ENCODE peak calls at places on chromosomes 16 and 17, in four cellular contexts. One of them, this sample, is unnamed.

GRCh38 chr17:77471984-77472836 is 331.4 kb downstream of the SEC14L1 start:
- DNase-seq in neural crest cell: no peak
- DNase-seq in BJ: no peak
- DNase-seq in progenitor cell of endocrine pancreas: no peak
- DNase-seq in this sample: peak; percentile 40

GRCh38 chr16:78098087-78098486 is 1.4 kb upstream of the WWOX start:
- DNase-seq in neural crest cell: no peak
- DNase-seq in BJ: no peak
- DNase-seq in progenitor cell of endocrine pancreas: no peak
- DNase-seq in this sample: no peak

GRCh38 chr16:31138621-31139578 is 3.4 kb upstream of the PRSS8 start:
- DNase-seq in neural crest cell: no peak
- DNase-seq in BJ: peak; percentile 4
- DNase-seq in progenitor cell of endocrine pancreas: no peak
- DNase-seq in this sample: peak; percentile 44

GRCh38 chr17:46023783-46024388 is 24.8 kb downstream of the STH start:
- DNase-seq in neural crest cell: no peak
- DNase-seq in BJ: no peak
- DNase-seq in progenitor cell of endocrine pancreas: no peak
- DNase-seq in this sample: no peak

GRCh38 chr17:69646729-69647128 is 232.2 kb downstream of the MAP2K6 start:
- DNase-seq in neural crest cell: no peak
- DNase-seq in BJ: no peak
- DNase-seq in progenitor cell of endocrine pancreas: no peak
- DNase-seq in this sample: no peak

GRCh38 chr17:79991140-79991923 is 44.3 kb downstream of the TBC1D16 start:
- DNase-seq in neural crest cell: peak; percentile 77
- DNase-seq in BJ: no peak
- DNase-seq in progenitor cell of endocrine pancreas: peak; percentile 69
- DNase-seq in this sample: peak; percentile 82

GRCh38 chr17:51087072-51087757 is 33.5 kb downstream of the SPAG9 start:
- DNase-seq in neural crest cell: no peak
- DNase-seq in BJ: no peak
- DNase-seq in progenitor cell of endocrine pancreas: no peak
- DNase-seq in this sample: no peak

GRCh38 chr17:40070895-40071719 is 8.3 kb downstream of the THRA start:
- DNase-seq in neural crest cell: no peak
- DNase-seq in BJ: no peak
- DNase-seq in progenitor cell of endocrine pancreas: no peak
- DNase-seq in this sample: no peak

GRCh38 chr17:37191219-37191618 is 184.6 kb upstream of the C17orf78 start:
- DNase-seq in neural crest cell: no peak
- DNase-seq in BJ: no peak
- DNase-seq in progenitor cell of endocrine pancreas: no peak
- DNase-seq in this sample: peak; percentile 65

GRCh38 chr16:50386139-50386538 is 17.4 kb upstream of the BRD7 start:
- DNase-seq in neural crest cell: no peak
- DNase-seq in BJ: no peak
- DNase-seq in progenitor cell of endocrine pancreas: no peak
- DNase-seq in this sample: no peak

GRCh38 chr17:79970576-79971068 is 65.0 kb downstream of the TBC1D16 start:
- DNase-seq in neural crest cell: peak; percentile 43
- DNase-seq in BJ: no peak
- DNase-seq in progenitor cell of endocrine pancreas: no peak
- DNase-seq in this sample: no peak

GRCh38 chr17:12683299-12683698 is 17.6 kb downstream of the MYOCD start:
- DNase-seq in neural crest cell: no peak
- DNase-seq in BJ: no peak
- DNase-seq in progenitor cell of endocrine pancreas: no peak
- DNase-seq in this sample: no peak

GRCh38 chr17:80035687-80035936 is at the start of gene TBC1D16:
- DNase-seq in neural crest cell: no peak
- DNase-seq in BJ: no peak
- DNase-seq in progenitor cell of endocrine pancreas: no peak
- DNase-seq in this sample: no peak

GRCh38 chr17:38659415-38659814 is 15.3 kb downstream of the EPOP start:
- DNase-seq in neural crest cell: no peak
- DNase-seq in BJ: no peak
- DNase-seq in progenitor cell of endocrine pancreas: no peak
- DNase-seq in this sample: no peak

GRCh38 chr16:8087597-8088279 is 502.6 kb downstream of the TMEM114 start:
- DNase-seq in neural crest cell: no peak
- DNase-seq in BJ: no peak
- DNase-seq in progenitor cell of endocrine pancreas: no peak
- DNase-seq in this sample: no peak

GRCh38 chr16:30457256-30457655 is 11.6 kb upstream of the SEPHS2 start:
- DNase-seq in neural crest cell: no peak
- DNase-seq in BJ: no peak
- DNase-seq in progenitor cell of endocrine pancreas: no peak
- DNase-seq in this sample: no peak

GRCh38 chr16:57372372-57373116 is at the start of gene CX3CL1:
- DNase-seq in neural crest cell: peak; percentile 69
- DNase-seq in BJ: no peak
- DNase-seq in progenitor cell of endocrine pancreas: peak; percentile 24
- DNase-seq in this sample: no peak

GRCh38 chr16:30645727-30646126 is 5.0 kb upstream of the PRR14 start:
- DNase-seq in neural crest cell: no peak
- DNase-seq in BJ: no peak
- DNase-seq in progenitor cell of endocrine pancreas: no peak
- DNase-seq in this sample: no peak

GRCh38 chr16:12206749-12207142 is 230.2 kb downstream of the SNX29 start:
- DNase-seq in neural crest cell: no peak
- DNase-seq in BJ: no peak
- DNase-seq in progenitor cell of endocrine pancreas: no peak
- DNase-seq in this sample: no peak
- TF ChIP-seq CTCF in neural crest cell: no peak
- TF ChIP-seq CTCF in BJ: no peak
- TF ChIP-seq CTCF in progenitor cell of endocrine pancreas: no peak
- TF ChIP-seq CTCF in this sample: no peak

GRCh38 chr17:22512506-22512905 is 820.2 kb downstream of the KCNJ18 start:
- DNase-seq in neural crest cell: no peak
- DNase-seq in BJ: no peak
- DNase-seq in progenitor cell of endocrine pancreas: no peak
- DNase-seq in this sample: no peak

GRCh38 chr17:22512057-22512456 is 819.7 kb downstream of the KCNJ18 start:
- DNase-seq in neural crest cell: no peak
- DNase-seq in BJ: no peak
- DNase-seq in progenitor cell of endocrine pancreas: no peak
- DNase-seq in this sample: no peak

GRCh38 chr17:22514315-22514714 is 822.0 kb downstream of the KCNJ18 start:
- DNase-seq in neural crest cell: no peak
- DNase-seq in BJ: no peak
- DNase-seq in progenitor cell of endocrine pancreas: no peak
- DNase-seq in this sample: no peak

GRCh38 chr17:22511431-22511830 is 819.1 kb downstream of the KCNJ18 start:
- DNase-seq in neural crest cell: no peak
- DNase-seq in BJ: no peak
- DNase-seq in progenitor cell of endocrine pancreas: no peak
- DNase-seq in this sample: no peak

DNA sequence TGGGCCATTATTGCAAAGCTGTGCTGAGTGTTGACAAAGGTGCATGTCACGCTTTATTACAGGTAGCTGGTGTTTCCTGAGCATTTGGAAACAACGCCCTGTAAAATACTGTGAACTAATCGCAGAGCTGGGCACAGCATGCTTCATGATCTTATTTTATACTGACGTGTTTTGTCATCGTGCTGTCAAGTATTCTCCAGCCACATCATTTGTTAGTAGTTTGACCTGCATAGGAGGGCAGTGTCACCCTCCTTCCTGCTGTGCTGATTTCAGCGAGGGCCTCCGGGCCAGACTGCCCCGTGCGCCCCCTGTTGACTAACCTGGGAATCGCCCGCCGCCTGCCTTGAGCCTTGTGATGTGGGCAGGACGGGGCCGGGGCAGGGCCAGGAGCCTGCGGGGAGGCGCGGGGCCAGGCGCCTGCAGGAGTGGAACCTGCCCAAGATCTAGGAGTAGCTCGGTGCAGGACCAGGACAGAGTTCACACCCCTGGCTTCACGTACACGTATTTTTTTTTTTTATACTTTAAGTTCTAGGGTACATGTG is 820.7 kb downstream of the KCNJ18 start:
- DNase-seq in neural crest cell: no peak
- DNase-seq in BJ: no peak
- DNase-seq in progenitor cell of endocrine pancreas: no peak
- DNase-seq in this sample: no peak
- TF ChIP-seq CTCF in neural crest cell: no peak
- TF ChIP-seq CTCF in BJ: no peak
- TF ChIP-seq CTCF in progenitor cell of endocrine pancreas: no peak
- TF ChIP-seq CTCF in this sample: no peak

GRCh38 chr17:82713015-82713723 is 3.3 kb upstream of the FN3KRP start:
- DNase-seq in neural crest cell: no peak
- DNase-seq in BJ: no peak
- DNase-seq in progenitor cell of endocrine pancreas: no peak
- DNase-seq in this sample: no peak

GRCh38 chr17:82705756-82706155 is 7.3 kb upstream of the RAB40B start:
- DNase-seq in neural crest cell: no peak
- DNase-seq in BJ: no peak
- DNase-seq in progenitor cell of endocrine pancreas: no peak
- DNase-seq in this sample: no peak

GRCh38 chr17:82709676-82710498 is 6.6 kb upstream of the FN3KRP start:
- DNase-seq in neural crest cell: no peak
- DNase-seq in BJ: no peak
- DNase-seq in progenitor cell of endocrine pancreas: no peak
- DNase-seq in this sample: no peak

GRCh38 chr17:82709024-82709675 is 7.4 kb upstream of the FN3KRP start:
- DNase-seq in neural crest cell: no peak
- DNase-seq in BJ: no peak
- DNase-seq in progenitor cell of endocrine pancreas: no peak
- DNase-seq in this sample: no peak

GRCh38 chr17:82710499-82711232 is 5.8 kb upstream of the FN3KRP start:
- DNase-seq in neural crest cell: no peak
- DNase-seq in BJ: no peak
- DNase-seq in progenitor cell of endocrine pancreas: no peak
- DNase-seq in this sample: no peak
- TF ChIP-seq CTCF in neural crest cell: no peak
- TF ChIP-seq CTCF in BJ: no peak
- TF ChIP-seq CTCF in progenitor cell of endocrine pancreas: no peak
- TF ChIP-seq CTCF in this sample: no peak

GRCh38 chr16:67104061-67104460 is 5.7 kb upstream of the PHAF1 start:
- DNase-seq in neural crest cell: peak; percentile 7
- DNase-seq in BJ: no peak
- DNase-seq in progenitor cell of endocrine pancreas: no peak
- DNase-seq in this sample: peak; percentile 54
- TF ChIP-seq CTCF in neural crest cell: peak; percentile 52
- TF ChIP-seq CTCF in BJ: peak; percentile 45
- TF ChIP-seq CTCF in progenitor cell of endocrine pancreas: peak; percentile 48
- TF ChIP-seq CTCF in this sample: peak; percentile 33

GRCh38 chr17:64747938-64748540 is 85.9 kb upstream of the SMURF2 start:
- DNase-seq in neural crest cell: no peak
- DNase-seq in BJ: peak; percentile 21
- DNase-seq in progenitor cell of endocrine pancreas: no peak
- DNase-seq in this sample: no peak

GRCh38 chr17:64750478-64750877 is 88.4 kb upstream of the SMURF2 start:
- DNase-seq in neural crest cell: no peak
- DNase-seq in BJ: no peak
- DNase-seq in progenitor cell of endocrine pancreas: no peak
- DNase-seq in this sample: no peak

DNA sequence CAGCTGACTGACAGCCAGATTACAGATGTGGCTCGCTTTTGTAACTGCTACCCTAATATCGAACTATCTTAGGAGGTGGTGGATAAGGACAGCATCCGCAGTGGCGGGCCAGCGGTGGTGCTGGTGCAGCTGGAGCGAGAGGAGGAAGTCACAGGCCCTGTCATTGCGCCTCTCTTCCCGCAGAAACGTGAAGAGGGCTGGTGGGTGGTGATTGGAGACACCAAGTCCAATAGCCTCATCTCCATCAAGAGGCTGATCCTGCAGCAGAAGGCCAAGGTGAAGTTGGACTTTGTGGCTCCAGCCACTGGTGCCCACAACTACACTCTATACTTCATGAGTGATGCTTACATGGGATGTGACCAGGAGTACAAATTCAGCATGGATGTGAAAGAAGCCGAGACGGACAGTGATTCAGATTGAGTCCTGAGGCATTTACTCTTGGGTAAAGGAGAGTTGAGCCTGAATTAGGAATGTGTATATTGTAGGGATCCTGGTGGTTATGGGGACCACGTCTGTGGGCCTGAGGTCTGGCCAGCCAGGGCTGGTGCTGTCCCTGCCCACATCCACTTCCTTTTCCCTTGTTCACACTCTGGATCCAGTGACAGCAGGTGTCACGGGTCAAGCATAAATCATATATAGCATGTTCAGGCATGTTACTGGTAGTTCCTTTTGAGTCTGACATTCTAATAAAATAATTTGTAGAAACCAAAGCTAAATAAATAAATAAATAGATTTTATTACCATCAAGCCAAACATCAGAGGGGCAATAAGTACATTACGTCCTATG is 89.0 kb upstream of the SMURF2 start:
- DNase-seq in neural crest cell: no peak
- DNase-seq in BJ: no peak
- DNase-seq in progenitor cell of endocrine pancreas: no peak
- DNase-seq in this sample: no peak
- TF ChIP-seq CTCF in neural crest cell: no peak
- TF ChIP-seq CTCF in BJ: no peak
- TF ChIP-seq CTCF in progenitor cell of endocrine pancreas: no peak
- TF ChIP-seq CTCF in this sample: no peak

GRCh38 chr16:67668495-67669157 is 2.0 kb downstream of the C16orf86 start:
- DNase-seq in neural crest cell: no peak
- DNase-seq in BJ: no peak
- DNase-seq in progenitor cell of endocrine pancreas: no peak
- DNase-seq in this sample: no peak

GRCh38 chr16:67666538-67667433 is at the start of the genes C16orf86 and ENKD1:
- DNase-seq in neural crest cell: peak; percentile 81
- DNase-seq in BJ: no peak
- DNase-seq in progenitor cell of endocrine pancreas: peak; percentile 80
- DNase-seq in this sample: peak; percentile 73

GRCh38 chr16:67667434-67667816 is 811 bp downstream of the C16orf86 start:
- DNase-seq in neural crest cell: no peak
- DNase-seq in BJ: no peak
- DNase-seq in progenitor cell of endocrine pancreas: no peak
- DNase-seq in this sample: no peak

GRCh38 chr16:67669499-67670101 is 3.0 kb downstream of the C16orf86 start:
- DNase-seq in neural crest cell: no peak
- DNase-seq in BJ: no peak
- DNase-seq in progenitor cell of endocrine pancreas: no peak
- DNase-seq in this sample: no peak

DNA sequence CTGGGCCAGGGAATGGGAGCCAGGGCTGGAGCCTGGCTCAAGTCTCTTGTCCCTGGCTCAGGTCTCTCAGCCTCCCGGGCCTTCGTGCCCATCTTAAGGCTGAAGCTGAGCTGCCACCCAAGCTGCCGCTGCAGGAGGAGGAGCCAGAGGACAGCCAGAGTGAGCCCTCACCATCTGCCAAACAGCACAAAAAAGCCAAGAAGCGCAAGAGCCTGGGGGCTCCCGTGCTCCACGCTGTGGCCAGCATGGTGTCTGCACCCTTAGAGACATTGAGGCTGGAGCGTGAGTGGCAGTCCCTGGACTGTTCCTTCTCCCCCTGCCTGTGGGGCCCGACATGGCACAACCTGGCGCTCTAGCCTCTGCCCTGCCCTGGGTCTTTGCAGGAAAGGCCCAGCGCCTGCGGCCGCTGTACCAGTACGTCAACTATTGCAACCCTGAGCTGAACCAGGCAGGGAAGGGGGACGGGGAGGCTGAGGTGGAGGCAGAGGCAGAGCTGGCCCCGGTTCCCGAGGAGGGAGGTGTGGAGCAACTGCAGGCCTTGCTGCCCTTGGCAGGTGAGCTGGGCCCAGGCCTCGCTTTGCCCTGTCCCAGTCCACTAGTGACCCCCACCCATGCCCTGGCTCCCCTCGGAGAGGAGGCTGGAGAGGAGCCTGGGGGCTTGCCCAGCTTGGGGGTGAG is 1.3 kb downstream of the C16orf86 start:
- DNase-seq in neural crest cell: peak; percentile 76
- DNase-seq in BJ: peak; percentile 59
- DNase-seq in progenitor cell of endocrine pancreas: peak; percentile 77
- DNase-seq in this sample: peak; percentile 93
- TF ChIP-seq CTCF in neural crest cell: peak; percentile 83
- TF ChIP-seq CTCF in BJ: peak; percentile 96
- TF ChIP-seq CTCF in progenitor cell of endocrine pancreas: peak; percentile 76
- TF ChIP-seq CTCF in this sample: peak; percentile 92

This sample was measured in foreskin fibroblast.